ENCODE peak calls at places on chromosome 3, in six cellular contexts. W is progenitor cell of endocrine pancreas; C is activated naive CD4-positive, alpha-beta T cell treated with Interleukin-2 at 50 U/mL for 16 hours; J is NCI-H460; M is CD4-positive, alpha-beta T cell; D is stimulated activated naive CD8-positive, alpha-beta T cell treated with anti-CD3 and anti-CD28 coated beads, Interleukin-15, amount 100 ng/mL, for 72 hours. A is an unnamed sample.

GRCh38 chr3:2853627-2854026 is 256.5 kb downstream of the IL5RA start:
- DNase-seq in C (no peak), W (no peak), D (no peak), J (no peak), M (no peak), A (no peak)

GRCh38 chr3:197595470-197596185 is 39.9 kb upstream of the BDH1 start:
- DNase-seq in M (no peak), W (no peak), J (no peak), C (no peak), D (no peak), A (no peak)

GRCh38 chr3:169923189-169923588 is 11.8 kb downstream of the SAMD7 start:
- DNase-seq in D (no peak), C (no peak), J (no peak), W (no peak), M (no peak), A (peak)

GRCh38 chr3:48446425-48447193 is at the start of gene ATRIP:
- DNase-seq in C (peak), W (peak), J (peak), M (peak), D (peak), A (peak)

GRCh38 chr3:55965776-55966175 is 478.7 kb upstream of the WNT5A start:
- DNase-seq in D (no peak), J (no peak), M (no peak), W (no peak), C (no peak), A (no peak)

GRCh38 chr3:122619040-122619439 is 41.6 kb downstream of the PARP15 start:
- DNase-seq in J (no peak), W (no peak), C (no peak), M (no peak), D (no peak), A (no peak)

GRCh38 chr3:189392969-189393368 is 221.2 kb downstream of the TPRG1 start:
- DNase-seq in W (no peak), M (no peak), C (no peak), J (no peak), D (no peak), A (no peak)

GRCh38 chr3:12782172-12782815 is 14.2 kb upstream of the CAND2 start:
- DNase-seq in M (no peak), J (no peak), D (no peak), W (no peak), C (no peak), A (peak)

GRCh38 chr3:39150803-39151631 is 2.4 kb downstream of the CSRNP1 start:
- DNase-seq in M (no peak), J (no peak), W (no peak), D (peak), C (peak), A (peak)

A was measured in body of pancreas.